ENCODE peak calls at places on chromosomes 4 and X, in ten cellular contexts. E is breast epithelium; F is SJSA1; R is gastrocnemius medialis; Y is ovary; M is esophagus muscularis mucosa; K is left lung; G is naive thymus-derived CD4-positive, alpha-beta T cell; X is right lobe of liver; J is psoas muscle. S is an unnamed sample. For H3K36me3, the result is how much of the 10 kb centered on the place peaks cover.

GRCh38 chrX:13808865-13809264 is 8.0 kb downstream of the GPM6B start:
- DNase-seq in X (no peak), J (no peak), M (no peak), K (no peak), Y (no peak), E (no peak), R (no peak), F (no peak), G (no peak), S (no peak)

GRCh38 chr4:95165926-95166524 is 382.7 kb downstream of the UNC5C start:
- DNase-seq in F (no peak), X (no peak), M (no peak), J (no peak), Y (peak), R (no peak), G (peak), K (no peak), E (no peak), S (no peak)

GRCh38 chr4:110663206-110663605 is 40.3 kb upstream of the PITX2 start:
- DNase-seq in R (no peak), F (no peak), M (no peak), G (no peak), K (no peak), Y (no peak), E (no peak), J (no peak), X (no peak), S (no peak)

GRCh38 chr4:48017108-48017527 is 546 bp downstream of the NIPAL1 start:
- DNase-seq in J (peak), G (peak), X (peak), M (no peak), Y (peak), F (peak), E (peak), R (peak), K (peak), S (no peak)

GRCh38 chrX:148580016-148580415 is 79.6 kb downstream of the AFF2 start:
- DNase-seq in R (no peak), E (no peak), K (no peak), J (no peak), G (no peak), Y (no peak), M (no peak), F (no peak), X (no peak), S (no peak)

GRCh38 chr4:54004463-54004862 is 59.9 kb downstream of the CHIC2 start:
- DNase-seq in X (no peak), K (no peak), Y (no peak), G (no peak), E (no peak), M (no peak), J (no peak), R (no peak), F (no peak), S (no peak)

GRCh38 chrX:138845791-138846190 is 134.3 kb upstream of the FGF13 start:
- DNase-seq in K (no peak), Y (no peak), M (no peak), R (no peak), E (no peak), J (no peak), G (no peak), X (no peak), F (no peak), S (no peak)

GRCh38 chr4:139606600-139607301 is 50.7 kb upstream of the SETD7 start:
- DNase-seq in M (no peak), R (no peak), J (no peak), G (peak), Y (no peak), F (peak), K (no peak), X (no peak), E (no peak), S (no peak)

GRCh38 chrX:136438192-136438591 is 49.6 kb upstream of the BRS3 start:
- DNase-seq in J (no peak), K (no peak), F (no peak), R (no peak), G (no peak), M (no peak), E (no peak), Y (no peak), X (no peak), S (no peak)

GRCh38 chrX:16885628-16886027 is 15.5 kb upstream of the RBBP7 start:
- DNase-seq in Y (no peak), K (no peak), G (no peak), R (no peak), X (no peak), F (no peak), M (no peak), J (no peak), E (no peak), S (no peak)

GRCh38 chr4:163395055-163395454 is 51.4 kb downstream of the NPY5R start:
- DNase-seq in K (no peak), X (no peak), G (no peak), R (no peak), Y (no peak), F (no peak), M (no peak), E (no peak), J (no peak), S (no peak)

GRCh38 chr4:72701987-72702819 is 133.2 kb upstream of the ADAMTS3 start:
- DNase-seq in K (no peak), M (no peak), J (no peak), F (peak), Y (peak), G (peak), E (no peak), X (no peak), R (no peak), S (peak)

GRCh38 chr4:101279377-101279871 is 67.9 kb downstream of the PPP3CA start:
- DNase-seq in G (no peak), R (peak), E (no peak), J (peak), F (peak), X (no peak), M (no peak), K (no peak), Y (peak), S (no peak)

GRCh38 chr4:25723409-25723808 is 67.8 kb downstream of the SLC34A2 start:
- DNase-seq in R (no peak), Y (no peak), J (no peak), K (no peak), F (no peak), X (no peak), E (no peak), G (no peak), M (no peak), S (no peak)

GRCh38 chrX:97229318-97229717 is 345.6 kb downstream of the RPA4 start:
- DNase-seq in E (no peak), R (no peak), J (no peak), X (no peak), K (no peak), M (no peak), F (no peak), Y (no peak), G (no peak), S (no peak)

GRCh38 chr4:23889814-23890269 is at the start of gene PPARGC1A:
- DNase-seq in J (peak), X (peak), M (peak), R (peak), G (peak), K (no peak), E (no peak), Y (peak), F (no peak), S (peak)

GRCh38 chr4:113300384-113301011 is 251.0 kb downstream of the ANK2 start:
- DNase-seq in X (no peak), E (no peak), J (no peak), R (no peak), K (no peak), G (no peak), M (no peak), F (no peak), Y (peak), S (peak)

GRCh38 chr4:57442834-57443291 is 332.7 kb upstream of the IGFBP7 start:
- DNase-seq in E (no peak), R (no peak), M (no peak), K (no peak), G (no peak), J (no peak), F (no peak), Y (no peak), X (no peak), S (peak)

GRCh38 chrX:98371994-98372393 is 1488.3 kb downstream of the RPA4 start:
- DNase-seq in J (no peak), K (no peak), F (no peak), E (no peak), X (no peak), Y (no peak), R (no peak), G (no peak), M (no peak), S (no peak)

GRCh38 chr4:184536881-184537248 is 62.5 kb upstream of the IRF2 start:
- DNase-seq in G (no peak), E (no peak), J (no peak), K (no peak), R (no peak), F (no peak), X (no peak), Y (no peak), M (peak), S (no peak)

GRCh38 chrX:19793471-19793870 is 93.9 kb downstream of the SH3KBP1 start:
- DNase-seq in G (no peak), E (no peak), Y (no peak), M (no peak), X (no peak), K (no peak), R (no peak), F (no peak), J (no peak), S (no peak)

GRCh38 chrX:104187931-104188330 is 21.7 kb downstream of the FAM199X start:
- DNase-seq in J (peak), K (no peak), E (no peak), F (no peak), Y (no peak), R (no peak), G (no peak), M (no peak), X (no peak), S (no peak)

GRCh38 chr4:115844180-115844579 is 730.8 kb upstream of the NDST4 start:
- DNase-seq in M (no peak), R (no peak), F (no peak), Y (no peak), K (no peak), E (no peak), X (no peak), J (no peak), G (no peak), S (no peak)

GRCh38 chr4:106344324-106344970 is 24.1 kb downstream of the GIMD1 start:
- DNase-seq in G (no peak), Y (no peak), M (no peak), K (no peak), F (no peak), J (no peak), R (no peak), X (no peak), E (no peak), S (no peak)

GRCh38 chr4:99816611-99817309 is at the start of gene DAPP1:
- DNase-seq in J (peak), Y (no peak), R (peak), X (peak), K (peak), F (no peak), M (no peak), G (peak), E (peak), S (peak)

DNA sequence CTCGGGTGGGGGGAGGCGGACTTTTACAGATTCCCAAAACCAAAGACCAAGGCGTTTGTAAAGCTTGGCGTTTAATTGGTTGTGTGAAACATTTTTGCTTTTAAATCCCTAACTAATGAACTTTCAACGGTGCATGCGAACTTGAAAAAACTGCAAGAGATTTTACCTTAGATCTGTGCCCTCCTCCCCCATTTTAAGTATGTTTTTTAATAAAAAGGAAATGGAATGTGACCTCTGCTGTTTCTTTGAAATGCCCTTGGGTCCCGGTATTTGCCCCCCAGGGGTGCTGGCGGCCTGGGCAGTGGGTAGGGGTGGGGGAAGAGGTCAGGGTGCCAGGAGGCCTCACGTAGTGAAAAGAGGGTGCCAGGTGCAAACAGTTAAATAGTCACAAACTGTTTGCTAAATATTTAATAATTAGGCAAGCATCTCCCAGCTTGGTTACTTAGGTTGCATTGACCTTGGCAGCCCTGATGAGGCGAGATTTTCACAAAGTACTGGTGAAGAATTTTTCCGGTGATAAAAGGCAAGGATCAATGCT is 209.8 kb downstream of the NWD2 start:
- DNase-seq in Y (no peak), X (peak), E (no peak), J (no peak), R (no peak), M (no peak), G (no peak), K (no peak), F (no peak), S (no peak)
- H3K27ac ChIP-seq in Y (no peak), X (peak), E (peak), J (no peak), R (no peak), M (no peak), G (no peak), K (peak), F (no peak), S (no peak)

GRCh38 chr4:129094347-129094746 is 1.0 kb upstream of the SCLT1 start:
- DNase-seq in E (no peak), R (no peak), K (no peak), J (no peak), X (no peak), G (no peak), M (no peak), F (no peak), Y (no peak), S (no peak)

GRCh38 chr4:129095811-129096454 is at the start of gene C4orf33:
- DNase-seq in G (peak), J (peak), X (peak), F (peak), E (peak), M (no peak), K (peak), Y (peak), R (peak), S (peak)

GRCh38 chr4:129092636-129093172 is 635 bp downstream of the SCLT1 start:
- DNase-seq in M (no peak), J (no peak), E (no peak), G (no peak), Y (no peak), K (no peak), X (no peak), F (no peak), R (no peak), S (no peak)

GRCh38 chr4:129098578-129098977 is 2.6 kb downstream of the C4orf33 start:
- DNase-seq in K (no peak), X (no peak), Y (no peak), F (no peak), G (no peak), E (no peak), M (no peak), J (no peak), R (no peak), S (no peak)

GRCh38 chr4:129093173-129093974 is at the start of gene SCLT1:
- DNase-seq in J (peak), F (peak), R (peak), G (peak), E (peak), K (peak), Y (peak), M (peak), X (peak), S (peak)
- H3K36me3 ChIP-seq in J (under half), F (under half), R (under half), G (under half), E (under half), K (under half), Y (under half), M (under half), X (under half), S (under half)

DNA sequence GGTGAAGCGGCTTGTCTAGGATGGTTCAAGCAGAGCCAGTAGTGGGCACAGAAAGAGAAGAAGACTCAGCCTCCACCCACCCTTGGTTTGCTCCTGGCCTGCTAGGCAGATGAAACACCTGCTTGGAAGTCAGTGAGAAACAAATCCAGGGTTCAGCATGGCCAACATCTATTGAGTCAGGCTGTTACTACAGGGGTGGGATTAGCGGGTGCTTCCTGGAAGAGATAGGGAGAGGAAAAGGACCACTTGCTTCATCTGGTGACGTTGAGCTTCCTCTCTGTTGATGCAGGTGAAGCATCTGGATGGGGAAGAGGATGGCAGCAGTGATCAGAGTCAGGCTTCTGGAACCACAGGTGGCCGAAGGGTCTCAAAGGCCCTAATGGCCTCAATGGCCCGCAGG is 3.0 kb downstream of the MAGED2 start:
- DNase-seq in Y (no peak), G (no peak), F (no peak), M (no peak), J (no peak), E (no peak), R (no peak), K (no peak), X (no peak), S (no peak)
- H3K27ac ChIP-seq in Y (no peak), G (no peak), F (no peak), M (no peak), J (no peak), E (no peak), R (no peak), K (no peak), X (no peak), S (no peak)

DNA sequence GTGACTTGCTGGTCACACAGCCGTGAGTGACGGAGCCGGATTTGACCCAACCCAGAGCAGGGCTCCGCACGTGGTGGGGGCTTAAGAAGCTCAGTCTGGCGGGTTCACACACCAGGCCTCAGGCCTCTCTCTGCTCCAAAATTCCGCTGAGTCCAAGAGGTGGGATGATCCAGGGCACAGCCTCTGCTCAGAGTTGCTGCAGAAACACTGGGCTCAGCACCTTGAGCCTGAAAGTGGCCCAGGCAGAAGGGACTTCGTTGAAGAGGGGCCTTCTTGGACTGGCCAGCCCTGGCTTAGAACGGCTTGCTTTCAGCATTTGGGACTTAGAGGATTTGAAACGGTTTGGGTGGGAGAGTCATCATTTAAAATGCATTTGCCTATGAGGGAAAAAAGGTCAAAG is 21.2 kb downstream of the EVC start:
- DNase-seq in R (no peak), Y (no peak), X (no peak), M (no peak), K (no peak), G (no peak), F (no peak), J (no peak), E (no peak), S (no peak)
- H3K36me3 ChIP-seq in R (under half), Y (under half), X (under half), M (half or more), K (under half), G (under half), F (under half), J (under half), E (under half), S (half or more)

GRCh38 chrX:6151971-6152370 is 76.7 kb downstream of the NLGN4X start:
- DNase-seq in K (no peak), J (no peak), R (no peak), Y (no peak), M (no peak), F (peak), G (no peak), E (no peak), X (no peak), S (no peak)

GRCh38 chrX:6149231-6149870 is 79.3 kb downstream of the NLGN4X start:
- DNase-seq in J (no peak), E (no peak), Y (no peak), X (no peak), F (no peak), M (no peak), K (no peak), R (no peak), G (no peak), S (no peak)
- H3K27ac ChIP-seq in J (no peak), E (no peak), Y (no peak), X (no peak), F (peak), M (no peak), K (no peak), R (no peak), G (no peak), S (no peak)

S was measured in tibial nerve.